ENCODE peak calls at places on chromosomes 7 and 10, in seven cellular contexts. Z, M, T, U, O, G and E are unnamed samples. For H3K27me3 and H3K4me1, the result is how much of the 10 kb centered on the place peaks cover.

GRCh38 chr10:107098326-107098725 is 66.2 kb downstream of the SORCS1 start:
- DNase-seq in Z (no peak), M (no peak), T (no peak), U (no peak), O (no peak), G (no peak), E (no peak)

GRCh38 chr10:71086439-71087080 is 125.8 kb upstream of the UNC5B start:
- DNase-seq in Z (no peak), M (no peak), T (no peak), U (no peak), O (peak), G (no peak), E (no peak)

GRCh38 chr10:93495654-93496321 is 624 bp upstream of the CEP55 start:
- DNase-seq in Z (peak), M (peak), T (peak), U (no peak), O (no peak), G (no peak), E (no peak)

GRCh38 chr7:118045629-118046028 is 138.3 kb upstream of the LSM8 start:
- DNase-seq in Z (no peak), M (no peak), T (no peak), U (no peak), O (no peak), G (no peak), E (no peak)

GRCh38 chr10:76113952-76114351 is 682.5 kb downstream of the LRMDA start:
- DNase-seq in Z (no peak), M (no peak), T (no peak), U (no peak), O (no peak), G (no peak), E (no peak)

GRCh38 chr7:44959433-44959951 is 19.3 kb downstream of the MYO1G start:
- DNase-seq in Z (peak), M (no peak), T (peak), U (no peak), O (no peak), G (no peak), E (no peak)

GRCh38 chr7:117186218-117186617 is 136.6 kb downstream of the WNT2 start:
- DNase-seq in Z (no peak), M (no peak), T (no peak), U (no peak), O (no peak), G (no peak), E (no peak)

GRCh38 chr10:43197834-43198681 is 59.8 kb downstream of the CSGALNACT2 start:
- DNase-seq in Z (no peak), M (no peak), T (no peak), U (no peak), O (peak), G (no peak), E (no peak)

GRCh38 chr7:156560075-156560474 is 80.5 kb upstream of the RNF32 start:
- DNase-seq in Z (no peak), M (no peak), T (no peak), U (peak), O (no peak), G (no peak), E (no peak)

GRCh38 chr7:96591900-96592676 is 117.6 kb downstream of the SEM1 start:
- DNase-seq in Z (no peak), M (no peak), T (no peak), U (peak), O (no peak), G (no peak), E (no peak)

DNA sequence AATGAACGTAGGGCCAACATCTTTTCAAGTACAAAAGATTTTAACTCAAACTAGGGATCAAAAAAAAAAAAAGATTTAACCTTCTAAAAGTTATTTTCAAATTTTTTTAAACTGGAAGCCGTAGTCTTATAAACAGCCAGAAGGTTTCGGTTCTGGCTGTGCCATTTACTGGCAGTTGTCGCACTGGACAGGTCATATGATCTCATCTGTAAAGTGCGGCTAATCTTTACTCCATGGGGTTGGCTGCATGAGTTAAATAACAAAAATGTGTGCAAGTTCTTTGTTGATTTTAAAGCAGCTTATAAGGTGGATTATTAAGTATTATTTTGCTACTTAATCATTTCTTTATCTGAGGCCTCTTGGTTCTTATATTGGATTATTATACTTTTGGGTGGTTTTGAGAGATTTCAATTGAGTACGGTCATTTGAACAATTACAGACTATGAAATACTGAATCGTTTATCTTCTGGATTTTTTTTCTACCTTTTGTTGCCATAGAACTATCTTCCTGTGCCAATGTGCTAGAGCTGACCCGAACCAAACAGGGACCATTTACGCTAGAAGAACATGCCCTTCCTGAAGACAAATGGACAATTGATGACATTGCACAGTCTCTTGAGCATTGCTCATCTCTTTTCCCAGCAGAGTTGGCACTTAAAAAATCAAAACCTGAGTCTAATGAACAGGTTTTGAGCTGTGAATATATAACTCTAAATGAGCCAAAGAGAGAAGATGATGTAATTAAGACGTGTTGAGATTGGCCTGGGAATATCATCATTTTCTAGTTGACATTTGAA is 36.8 kb downstream of the TRUB1 start:
- DNase-seq in Z (no peak), M (no peak), T (no peak), U (no peak), O (no peak), G (no peak), E (no peak)
- TF ChIP-seq EP300 in Z (no peak), M (no peak), T (no peak), U (no peak), O (no peak), G (no peak), E (no peak)

DNA sequence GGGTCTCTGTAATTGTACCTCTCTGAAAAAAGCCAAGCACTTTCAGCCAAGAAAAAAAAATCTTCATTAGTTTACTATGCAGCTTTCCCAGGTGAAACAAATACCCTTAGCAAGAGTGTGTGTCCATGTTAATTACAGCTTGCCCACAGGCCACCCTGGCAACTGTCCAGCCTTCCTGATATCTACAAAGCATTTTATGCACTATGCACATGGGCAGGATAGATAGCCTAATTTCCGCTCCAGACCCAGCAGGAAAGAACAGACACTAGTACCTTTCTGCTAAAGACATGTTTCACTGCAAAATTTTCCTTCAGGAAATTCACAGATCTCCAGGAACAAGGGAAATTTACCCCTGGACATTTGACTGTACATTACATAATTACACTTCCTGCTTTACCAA is 24.4 kb downstream of the CACNA2D1 start:
- DNase-seq in Z (no peak), M (no peak), T (no peak), U (no peak), O (no peak), G (no peak), E (no peak)
- H3K27me3 ChIP-seq in Z (under half), M (under half), T (under half), U (under half), O (under half), G (under half), E (under half)

DNA sequence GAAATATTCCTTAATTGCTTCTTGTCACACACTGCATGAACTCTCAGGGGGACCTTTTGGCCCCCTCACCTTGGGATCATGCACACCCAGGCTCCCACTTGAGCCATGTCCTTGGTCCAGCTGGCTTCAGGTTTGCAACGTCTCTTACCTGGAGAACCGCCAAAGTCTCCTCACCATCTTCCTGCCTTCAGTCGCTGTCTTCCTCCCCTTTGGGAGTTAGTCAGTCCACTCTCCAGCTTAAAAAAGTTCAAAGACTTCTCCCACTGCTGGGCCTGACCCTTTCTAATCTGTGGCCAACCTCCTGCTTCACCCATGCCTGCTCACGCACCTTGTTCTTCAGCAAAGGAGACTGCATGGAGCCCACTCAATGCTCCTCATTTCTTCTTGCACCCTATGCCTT is 82.6 kb upstream of the LRRC4 start:
- DNase-seq in Z (no peak), M (no peak), T (no peak), U (no peak), O (no peak), G (no peak), E (no peak)
- H3K4me1 ChIP-seq in Z (under half), M (under half), T (under half), U (under half), O (under half), G (under half), E (under half)

GRCh38 chr7:101060992-101061391 is 24.3 kb upstream of the TRIM56 start:
- DNase-seq in Z (no peak), M (no peak), T (no peak), U (no peak), O (no peak), G (no peak), E (no peak)

GRCh38 chr7:101058355-101058754 is 26.9 kb upstream of the TRIM56 start:
- DNase-seq in Z (no peak), M (peak), T (peak), U (no peak), O (no peak), G (no peak), E (peak)

DNA sequence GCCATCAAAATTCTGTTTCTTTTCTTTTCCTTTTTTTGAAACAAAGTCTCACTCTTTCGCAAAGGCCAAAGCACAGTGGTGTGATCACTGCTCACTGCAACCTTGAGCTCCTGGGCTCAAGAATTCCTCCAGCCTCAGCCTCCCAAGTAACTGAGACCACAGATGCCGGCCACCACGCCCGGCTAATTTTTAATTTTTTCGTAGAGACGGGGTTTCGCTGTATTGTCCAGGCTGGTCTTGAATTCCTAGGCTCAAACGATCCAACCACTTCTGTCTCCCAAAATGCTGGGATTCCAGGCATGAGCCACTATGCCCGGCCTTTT is 25.7 kb upstream of the TRIM56 start:
- DNase-seq in Z (no peak), M (no peak), T (no peak), U (no peak), O (no peak), G (no peak), E (no peak)
- TF ChIP-seq EP300 in Z (no peak), M (no peak), T (no peak), U (no peak), O (no peak), G (no peak), E (no peak)

GRCh38 chr7:30681262-30682130 is 760 bp downstream of the CRHR2 start:
- DNase-seq in Z (no peak), M (no peak), T (no peak), U (peak), O (no peak), G (no peak), E (no peak)
- H3K27me3 ChIP-seq in Z (half or more), M (half or more), T (under half), U (under half), O (under half), G (under half), E (half or more)